ENCODE peak calls at places on chromosome 7, in seven cellular contexts. E, T, W, D, G, X and P are unnamed samples.

GRCh38 chr7:107236857-107237256 is 68.1 kb downstream of the HBP1 start:
- DNase-seq in X (no peak), T (no peak), G (no peak), E (peak), D (no peak), W (peak), P (peak)

GRCh38 chr7:157471259-157472125 is 134.7 kb downstream of the DNAJB6 start:
- DNase-seq in G (no peak), X (no peak), T (no peak), W (no peak), D (no peak), E (no peak), P (no peak)

GRCh38 chr7:25250386-25250785 is 22.1 kb upstream of the NPVF start:
- DNase-seq in D (no peak), X (no peak), G (no peak), W (no peak), E (no peak), T (no peak), P (no peak)

GRCh38 chr7:137097111-137097510 is 228.7 kb downstream of the CHRM2 start:
- DNase-seq in G (peak), T (no peak), D (no peak), X (no peak), E (no peak), W (peak), P (no peak)

GRCh38 chr7:118590107-118590506 is 365.6 kb downstream of the ANKRD7 start:
- DNase-seq in W (no peak), D (peak), T (no peak), E (no peak), X (no peak), G (no peak), P (no peak)

GRCh38 chr7:6655636-6656385 is 18.7 kb downstream of the ZNF316 start:
- DNase-seq in D (no peak), E (no peak), G (no peak), W (no peak), T (no peak), X (no peak), P (no peak)

GRCh38 chr7:20964214-20964613 is 177.5 kb upstream of the SP8 start:
- DNase-seq in G (no peak), W (no peak), T (no peak), X (no peak), E (no peak), D (no peak), P (no peak)

GRCh38 chr7:1886361-1887064 is 216.4 kb downstream of the ELFN1 start:
- DNase-seq in E (no peak), D (peak), G (no peak), T (peak), X (no peak), W (no peak), P (no peak)

GRCh38 chr7:149220534-149220933 is 18.9 kb upstream of the ZNF212 start:
- DNase-seq in T (no peak), X (no peak), D (peak), G (peak), W (peak), E (no peak), P (peak)

GRCh38 chr7:127629268-127629854 is 11.4 kb upstream of the PAX4 start:
- DNase-seq in W (no peak), X (peak), G (no peak), T (no peak), D (peak), E (no peak), P (no peak)
- TF ChIP-seq CTCF in W (peak), X (peak), G (peak), T (peak), D (peak), E (no peak), P (peak)

DNA sequence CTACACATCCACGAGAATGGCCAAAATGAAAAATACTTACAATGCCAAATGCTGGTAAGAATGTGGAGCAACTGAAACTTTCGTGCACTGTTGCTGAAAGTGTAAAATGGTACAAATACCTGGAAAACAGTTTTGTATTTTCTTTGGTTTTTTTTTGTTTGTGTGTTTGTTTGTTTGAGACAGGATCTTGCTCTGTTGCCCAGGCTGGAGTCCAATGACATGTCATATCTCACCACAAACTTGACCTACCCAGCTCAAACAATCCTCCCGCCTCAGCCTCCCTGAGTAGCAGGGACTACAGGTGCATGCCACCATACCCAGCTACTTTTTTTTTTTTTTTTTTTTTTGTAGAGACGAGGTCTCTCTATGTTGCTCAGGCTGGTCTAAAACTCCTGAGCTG is 35.6 kb upstream of the CAV2 start:
- DNase-seq in G (no peak), D (no peak), T (no peak), W (no peak), E (no peak), X (no peak), P (no peak)
- H3K4me3 ChIP-seq in G (no peak), D (no peak), T (no peak), W (no peak), E (no peak), X (no peak), P (no peak)

GRCh38 chr7:124155400-124156022 is 122.6 kb upstream of the TMEM229A start:
- DNase-seq in D (peak), T (no peak), G (peak), X (no peak), E (no peak), W (peak), P (no peak)
- TF ChIP-seq CTCF in D (peak), T (peak), G (peak), X (peak), E (peak), W (peak), P (peak)

GRCh38 chr7:150716939-150717338 is 526 bp downstream of the GIMAP1 start:
- DNase-seq in W (no peak), E (no peak), X (no peak), T (no peak), D (no peak), G (no peak), P (no peak)
- H3K4me3 ChIP-seq in W (no peak), E (no peak), X (no peak), T (peak), D (no peak), G (no peak), P (no peak)